ENCODE peak calls at places on chromosomes 5 and 9, in four cellular contexts. E is HepG2, Q is GM12878, B is K562. U is an unnamed sample.

GRCh38 chr9:92747459-92748232 is 17.0 kb downstream of the BICD2 start:
- DNase-seq in E (no peak), Q (no peak), B (peak; percentile 30), U (no peak)

GRCh38 chr5:61777292-61777691 is 445.2 kb downstream of the ZSWIM6 start:
- DNase-seq in E (no peak), Q (no peak), B (no peak), U (no peak)

GRCh38 chr5:64666058-64666457 is 24.2 kb upstream of the SHISAL2B start:
- DNase-seq in E (no peak), Q (no peak), B (peak; percentile 33), U (no peak)

GRCh38 chr5:179310439-179311090 is 34.7 kb downstream of the ADAMTS2 start:
- DNase-seq in E (no peak), Q (no peak), B (no peak), U (no peak)

GRCh38 chr9:121373401-121373769 is 3.3 kb upstream of the STOM start:
- DNase-seq in E (no peak), Q (no peak), B (no peak), U (no peak)

GRCh38 chr5:103375356-103375755 is 116.8 kb downstream of the MACIR start:
- DNase-seq in E (no peak), Q (no peak), B (no peak), U (no peak)

GRCh38 chr5:10319202-10319851 is 11.6 kb upstream of the CMBL start:
- DNase-seq in E (peak; percentile 37), Q (no peak), B (peak; percentile 84), U (no peak)

GRCh38 chr9:83933804-83934203 is 12.6 kb upstream of the KIF27 start:
- DNase-seq in E (no peak), Q (no peak), B (no peak), U (no peak)

GRCh38 chr5:138635708-138636107 is 60.5 kb upstream of the HSPA9 start:
- DNase-seq in E (no peak), Q (no peak), B (no peak), U (no peak)

GRCh38 chr9:8287501-8287900 is 487.9 kb upstream of the DMAC1 start:
- DNase-seq in E (no peak), Q (no peak), B (no peak), U (no peak)

GRCh38 chr5:136155769-136156168 is 23.1 kb downstream of the SMAD5 start:
- DNase-seq in E (no peak), Q (no peak), B (no peak), U (no peak)

GRCh38 chr5:180785151-180785781 is 17.3 kb downstream of the MGAT1 start:
- DNase-seq in E (peak; percentile 51), Q (no peak), B (no peak), U (no peak)

GRCh38 chr5:37660319-37660718 is 179.5 kb downstream of the GDNF start:
- DNase-seq in E (no peak), Q (no peak), B (no peak), U (no peak)

GRCh38 chr9:99162759-99163364 is 57.9 kb downstream of the TGFBR1 start:
- DNase-seq in E (peak; percentile 43), Q (no peak), B (no peak), U (peak; percentile 45)

GRCh38 chr5:27868292-27868691 is 829.9 kb upstream of the CDH9 start:
- DNase-seq in E (no peak), Q (no peak), B (no peak), U (no peak)

GRCh38 chr9:36940881-36941280 is 93.2 kb downstream of the PAX5 start:
- DNase-seq in E (no peak), Q (no peak), B (no peak), U (no peak)

GRCh38 chr9:109253637-109254284 is 67.1 kb downstream of the EPB41L4B start:
- DNase-seq in E (no peak), Q (no peak), B (no peak), U (no peak)

GRCh38 chr5:64963278-64963677 is 194.5 kb downstream of the CWC27 start:
- DNase-seq in E (no peak), Q (no peak), B (no peak), U (no peak)

GRCh38 chr5:135012033-135012588 is 21.9 kb downstream of the PITX1 start:
- DNase-seq in E (no peak), Q (no peak), B (no peak), U (peak; percentile 6)

GRCh38 chr5:159304961-159305595 is 25.2 kb downstream of the IL12B start:
- DNase-seq in E (no peak), Q (no peak), B (no peak), U (no peak)

GRCh38 chr5:3891118-3891517 is 295.5 kb downstream of the IRX1 start:
- DNase-seq in E (no peak), Q (no peak), B (no peak), U (no peak)

GRCh38 chr5:67300321-67300720 is 103.7 kb upstream of the CD180 start:
- DNase-seq in E (no peak), Q (no peak), B (no peak), U (no peak)

GRCh38 chr5:16574789-16575785 is 41.7 kb downstream of the RETREG1 start:
- DNase-seq in E (no peak), Q (no peak), B (no peak), U (no peak)

GRCh38 chr9:677461-678097 is 163.9 kb upstream of the DMRT1 start:
- DNase-seq in E (peak; percentile 54), Q (no peak), B (no peak), U (no peak)

GRCh38 chr5:52043137-52043536 is 659.9 kb downstream of the ISL1 start:
- DNase-seq in E (no peak), Q (no peak), B (no peak), U (no peak)

GRCh38 chr5:11143456-11144267 is 382.6 kb upstream of the DAP start:
- DNase-seq in E (no peak), Q (no peak), B (no peak), U (no peak)

GRCh38 chr9:35723908-35724307 is 8.1 kb downstream of the TLN1 start:
- DNase-seq in E (no peak), Q (no peak), B (no peak), U (no peak)

GRCh38 chr9:92636627-92637026 is 33.3 kb downstream of the IPPK start:
- DNase-seq in E (no peak), Q (no peak), B (no peak), U (no peak)

GRCh38 chr5:170149206-170149515 is 43.5 kb downstream of the FOXI1 start:
- DNase-seq in E (no peak), Q (no peak), B (no peak), U (no peak)

GRCh38 chr5:23507278-23507685 is at the start of gene PRDM9:
- DNase-seq in E (peak; percentile 61), Q (no peak), B (peak; percentile 16), U (peak; percentile 68)

GRCh38 chr9:93652604-93653592 is 76.5 kb downstream of the PHF2 start:
- DNase-seq in E (no peak), Q (no peak), B (no peak), U (no peak)

GRCh38 chr5:69335341-69335975 is 2.9 kb upstream of the CCDC125 start:
- DNase-seq in E (no peak), Q (no peak), B (no peak), U (no peak)

GRCh38 chr9:113131689-113132151 is 19.1 kb upstream of the SLC31A2 start:
- DNase-seq in E (no peak), Q (no peak), B (no peak), U (no peak)

GRCh38 chr9:86082870-86083269 is 16.5 kb downstream of the GOLM1 start:
- DNase-seq in E (no peak), Q (no peak), B (no peak), U (no peak)

GRCh38 chr5:31251032-31251431 is 57.5 kb downstream of the CDH6 start:
- DNase-seq in E (no peak), Q (no peak), B (no peak), U (no peak)

DNA sequence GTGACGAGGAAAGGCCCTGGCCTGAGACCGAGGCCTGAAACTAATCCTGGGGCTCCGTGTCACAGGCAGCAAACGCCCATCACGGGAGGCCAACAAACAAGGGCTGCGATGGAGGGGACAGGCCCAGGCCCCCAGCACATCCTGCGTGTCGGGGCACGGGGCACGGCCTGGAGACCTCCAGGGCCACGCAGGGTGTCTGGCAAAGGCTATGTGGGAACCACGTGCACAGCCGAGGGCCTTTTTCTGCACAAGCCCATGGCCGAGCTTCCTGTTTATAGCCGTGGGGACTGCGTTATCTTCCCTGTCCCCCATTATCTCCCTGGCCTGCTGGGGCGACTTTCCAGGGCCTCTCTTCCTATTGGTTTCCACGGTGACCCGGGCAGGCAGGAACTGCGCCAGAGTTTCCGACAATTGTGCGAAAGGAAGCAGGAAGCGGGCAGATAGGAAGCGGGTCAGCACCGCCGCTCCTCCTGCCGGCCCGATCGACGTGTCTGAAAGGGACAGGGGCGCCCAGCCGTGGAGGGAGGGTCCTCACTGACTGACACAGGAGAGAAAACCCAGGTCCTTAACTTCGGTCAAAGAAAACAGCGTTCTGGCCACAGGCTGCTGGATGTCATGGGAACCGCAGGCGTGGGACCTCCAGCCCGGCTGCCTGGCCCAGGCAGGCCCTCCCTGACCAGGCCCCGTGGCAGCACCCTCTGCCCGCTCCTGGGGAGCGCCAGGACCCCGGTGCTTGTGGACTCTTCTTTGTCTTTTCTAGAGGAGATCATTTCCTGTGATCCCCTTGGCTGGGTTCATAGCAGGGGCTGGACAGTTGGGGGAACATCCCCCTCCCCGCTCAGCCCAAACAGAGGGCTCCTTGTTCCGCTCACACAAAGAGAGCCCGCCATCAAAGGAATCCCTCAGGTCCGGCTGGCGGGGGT is 29.1 kb upstream of the SEC16A start:
- DNase-seq in E (peak; percentile 34), Q (no peak), B (peak; percentile 53), U (no peak)
- TF ChIP-seq MXI1 in E (no peak), Q (no peak), B (no peak), U (no peak)

GRCh38 chr5:96933764-96934163 is 2.1 kb upstream of the LNPEP start:
- DNase-seq in E (no peak), Q (no peak), B (no peak), U (no peak)

GRCh38 chr5:96934291-96934694 is 1.6 kb upstream of the LNPEP start:
- DNase-seq in E (peak; percentile 17), Q (no peak), B (no peak), U (no peak)

GRCh38 chr5:96935556-96936430 is at the start of gene LNPEP:
- DNase-seq in E (peak; percentile 93), Q (peak; percentile 90), B (peak; percentile 90), U (peak; percentile 93)

GRCh38 chr5:96934695-96935555 is 955 bp upstream of the LNPEP start:
- DNase-seq in E (peak; percentile 88), Q (peak; percentile 86), B (peak; percentile 85), U (peak; percentile 89)

GRCh38 chr5:96936431-96937221 is 746 bp downstream of the LNPEP start:
- DNase-seq in E (peak; percentile 19), Q (no peak), B (peak; percentile 31), U (peak; percentile 28)
- TF ChIP-seq POLR2AphosphoS5 in E (no peak), Q (peak; percentile 79), B (no peak), U (no peak)

DNA sequence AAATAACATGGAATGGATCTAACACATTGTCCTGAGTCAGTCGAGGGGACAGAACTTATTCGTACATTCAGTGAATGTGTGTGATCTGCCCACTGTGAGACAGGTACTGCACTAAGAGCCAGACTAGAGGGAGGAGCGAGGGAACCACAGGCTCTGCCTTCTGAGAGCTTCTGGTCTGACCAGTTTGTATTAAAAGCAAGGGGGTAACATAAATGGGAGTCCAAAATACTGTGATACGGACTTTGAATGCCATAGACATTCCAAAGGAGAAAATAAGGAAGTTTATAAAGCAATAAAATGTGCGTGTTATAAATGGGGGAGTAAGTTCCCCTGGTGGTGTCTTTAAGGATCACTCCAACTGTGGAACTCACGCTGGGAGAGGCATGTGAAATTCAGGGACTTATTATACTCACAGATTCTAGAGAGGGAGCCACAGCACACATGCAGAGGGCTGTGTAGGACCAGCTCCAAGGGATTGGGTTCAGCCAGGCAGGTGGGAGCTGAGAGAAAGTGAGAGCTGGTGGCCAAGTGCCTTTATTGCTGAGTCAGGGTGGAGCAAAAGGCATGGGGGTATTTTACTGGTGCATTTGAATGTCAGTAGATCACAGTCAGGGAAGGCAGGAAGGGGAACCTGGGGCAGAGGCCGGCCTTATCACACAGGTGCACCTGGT is 186.5 kb upstream of the WWC1 start:
- DNase-seq in E (no peak), Q (no peak), B (peak; percentile 40), U (no peak)
- TF ChIP-seq CTCF in E (no peak), Q (no peak), B (no peak), U (no peak)

GRCh38 chr5:58891072-58891970 is 308.4 kb downstream of the RAB3C start:
- DNase-seq in E (peak; percentile 24), Q (no peak), B (peak; percentile 67), U (peak; percentile 75)
- TF ChIP-seq MXI1 in E (no peak), Q (no peak), B (no peak), U (no peak)